ENCODE peak calls at places on chromosome 17, in nine cellular contexts. R is fibroblast of lung; E is NCI-H1694; J is GM12892; Q is GM13977; W is NAMALWA; Z is body of pancreas; T is activated naive CD8-positive, alpha-beta T cell treated with anti-CD3 and anti-CD28 coated beads, Interleukin-2, amount 10 ng/mL, durations not matched to agents 7 days and 5 days; O is GM18507. X is an unnamed sample.

GRCh38 chr17:10313037-10313672 is 59.7 kb downstream of the MYH13 start:
- DNase-seq in R (no peak), E (no peak), J (no peak), Q (no peak), W (no peak), Z (no peak), T (no peak), O (no peak), X (no peak)

GRCh38 chr17:29279397-29280070 is 14.4 kb downstream of the NUFIP2 start:
- DNase-seq in R (no peak), E (no peak), J (no peak), Q (no peak), W (no peak), Z (no peak), T (no peak), O (no peak), X (no peak)

GRCh38 chr17:83050651-83051422 is 28.6 kb upstream of the METRNL start:
- DNase-seq in R (no peak), E (no peak), J (no peak), Q (no peak), W (no peak), Z (peak), T (no peak), O (no peak), X (no peak)

GRCh38 chr17:63494300-63494928 is 17.6 kb downstream of the ACE start:
- DNase-seq in R (no peak), E (no peak), J (no peak), Q (no peak), W (no peak), Z (no peak), T (no peak), O (no peak), X (no peak)

GRCh38 chr17:21377821-21378396 is 1.8 kb downstream of the KCNJ12 start:
- DNase-seq in R (no peak), E (no peak), J (no peak), Q (no peak), W (no peak), Z (no peak), T (no peak), O (no peak), X (no peak)

GRCh38 chr17:64741924-64742670 is 80.0 kb upstream of the SMURF2 start:
- DNase-seq in R (peak), E (no peak), J (no peak), Q (no peak), W (no peak), Z (peak), T (no peak), O (no peak), X (no peak)

GRCh38 chr17:27577124-27577761 is 53.7 kb upstream of the LGALS9 start:
- DNase-seq in R (peak), E (no peak), J (no peak), Q (no peak), W (no peak), Z (peak), T (no peak), O (no peak), X (no peak)

GRCh38 chr17:50087246-50087911 is 7.8 kb upstream of the PDK2 start:
- DNase-seq in R (peak), E (peak), J (peak), Q (peak), W (peak), Z (peak), T (peak), O (peak), X (peak)

GRCh38 chr17:69198238-69198637 is 30.4 kb downstream of the ABCA10 start:
- DNase-seq in R (no peak), E (no peak), J (no peak), Q (no peak), W (no peak), Z (no peak), T (no peak), O (no peak), X (no peak)

GRCh38 chr17:82917656-82918345 is 78.0 kb upstream of the ZNF750 start:
- DNase-seq in R (no peak), E (no peak), J (no peak), Q (peak), W (peak), Z (no peak), T (peak), O (no peak), X (no peak)

GRCh38 chr17:56213031-56213430 is 59.8 kb downstream of the ANKFN1 start:
- DNase-seq in R (no peak), E (no peak), J (no peak), Q (no peak), W (no peak), Z (no peak), T (no peak), O (no peak), X (no peak)

GRCh38 chr17:54876656-54877195 is 23.9 kb upstream of the TOM1L1 start:
- DNase-seq in R (no peak), E (no peak), J (no peak), Q (no peak), W (no peak), Z (no peak), T (no peak), O (no peak), X (no peak)

GRCh38 chr17:79977711-79978544 is 57.7 kb downstream of the TBC1D16 start:
- DNase-seq in R (no peak), E (no peak), J (no peak), Q (no peak), W (no peak), Z (no peak), T (peak), O (no peak), X (no peak)

GRCh38 chr17:81115749-81116464 is 49.4 kb upstream of the PVALEF start:
- DNase-seq in R (no peak), E (no peak), J (no peak), Q (no peak), W (no peak), Z (no peak), T (no peak), O (no peak), X (no peak)

GRCh38 chr17:3026125-3026855 is 37.1 kb downstream of the OR1D5 start:
- DNase-seq in R (no peak), E (no peak), J (no peak), Q (no peak), W (no peak), Z (no peak), T (no peak), O (no peak), X (no peak)

GRCh38 chr17:4900231-4901107 is 1.1 kb downstream of the C17orf107 start:
- DNase-seq in R (no peak), E (no peak), J (peak), Q (no peak), W (no peak), Z (no peak), T (peak), O (no peak), X (no peak)

GRCh38 chr17:49694847-49695697 is 12.7 kb downstream of the SLC35B1 start:
- DNase-seq in R (peak), E (peak), J (peak), Q (peak), W (peak), Z (peak), T (peak), O (no peak), X (no peak)

GRCh38 chr17:51120357-51120738 is 320 bp downstream of the SPAG9 start:
- DNase-seq in R (peak), E (no peak), J (peak), Q (peak), W (peak), Z (peak), T (no peak), O (peak), X (peak)

GRCh38 chr17:7589204-7589868 is 558 bp downstream of the SOX15 start:
- DNase-seq in R (peak), E (no peak), J (peak), Q (peak), W (no peak), Z (peak), T (peak), O (peak), X (no peak)

GRCh38 chr17:46154151-46154816 is 38.9 kb downstream of the KANSL1 start:
- DNase-seq in R (no peak), E (no peak), J (no peak), Q (no peak), W (no peak), Z (no peak), T (peak), O (no peak), X (no peak)